ENCODE peak calls at places on chromosome 21, in eight cellular contexts. I is upper lobe of left lung, N is breast epithelium, S is K562, Z is prostate gland, R is HCT116, A is spleen, H is suprapubic skin. F is an unnamed sample.

GRCh38 chr21:29771491-29772066 is 168.2 kb downstream of the GRIK1 start:
- DNase-seq in I (no peak), N (peak; percentile 60), Z (peak; percentile 50), A (no peak), H (no peak), R (no peak), S (peak; percentile 23), F (no peak)

GRCh38 chr21:39016740-39017315 is 166.4 kb downstream of the PSMG1 start:
- DNase-seq in S (no peak), I (peak; percentile 78), H (no peak), A (peak; percentile 85), R (no peak), Z (no peak), N (no peak), F (peak; percentile 35)

GRCh38 chr21:23402929-23403520 is 2204.3 kb downstream of the MRPL39 start:
- DNase-seq in S (no peak), Z (no peak), I (no peak), A (no peak), N (no peak), R (no peak), H (no peak), F (no peak)

GRCh38 chr21:45021428-45022347 is 52.7 kb upstream of the ADARB1 start:
- DNase-seq in Z (no peak), N (no peak), S (no peak), R (no peak), H (no peak), A (peak; percentile 64), I (no peak), F (no peak)

GRCh38 chr21:33848252-33848953 is 67.2 kb downstream of the ATP5PO start:
- DNase-seq in N (no peak), R (no peak), I (no peak), S (no peak), Z (no peak), H (no peak), A (no peak), F (peak; percentile 22)

GRCh38 chr21:33904041-33904440 is 11.6 kb downstream of the ATP5PO start:
- DNase-seq in I (no peak), H (no peak), R (no peak), N (no peak), A (no peak), S (no peak), Z (no peak), F (no peak)

GRCh38 chr21:29342394-29342957 is 43.8 kb downstream of the BACH1 start:
- DNase-seq in I (peak; percentile 40), R (no peak), Z (no peak), S (no peak), H (no peak), A (no peak), N (no peak), F (peak; percentile 24)

GRCh38 chr21:44965251-44966022 is 25.6 kb downstream of the SLX9 start:
- DNase-seq in S (no peak), A (peak; percentile 71), H (no peak), N (no peak), I (no peak), R (no peak), Z (no peak), F (no peak)

GRCh38 chr21:34192646-34193285 is 119.4 kb downstream of the MRPS6 start:
- DNase-seq in S (no peak), A (no peak), H (no peak), I (no peak), R (no peak), Z (no peak), N (no peak), F (no peak)

GRCh38 chr21:34865922-34866271 is 183.2 kb downstream of the RUNX1 start:
- DNase-seq in A (peak; percentile 79), N (no peak), Z (no peak), S (no peak), H (no peak), I (no peak), R (no peak), F (peak; percentile 28)

GRCh38 chr21:31909153-31909771 is 36.4 kb downstream of the HUNK start:
- DNase-seq in S (no peak), H (no peak), Z (no peak), R (no peak), I (no peak), N (no peak), A (no peak), F (no peak)

GRCh38 chr21:32826317-32827167 is 55.0 kb upstream of the PAXBP1 start:
- DNase-seq in A (no peak), S (peak; percentile 73), N (no peak), H (no peak), I (peak; percentile 27), R (peak; percentile 60), Z (peak; percentile 21), F (peak; percentile 50)

DNA sequence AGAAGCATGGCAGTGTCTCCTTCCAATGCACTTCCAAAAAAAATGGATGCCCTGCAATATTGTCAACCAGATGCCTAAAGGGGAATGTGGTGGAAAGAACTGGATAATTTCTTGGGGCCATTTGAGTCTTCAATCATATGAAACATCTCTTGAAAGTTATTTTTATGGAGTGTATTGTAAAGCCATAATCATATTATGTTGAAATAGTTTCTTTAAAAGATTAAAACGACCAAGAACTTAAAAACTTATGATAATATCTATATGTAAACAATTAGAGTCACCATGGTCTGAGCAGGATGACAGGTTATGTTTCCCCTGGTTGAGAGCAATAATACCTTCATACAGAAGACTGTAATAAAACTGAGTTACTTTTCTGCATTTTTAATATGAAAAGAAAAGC is 457.2 kb downstream of the PCP4 start:
- DNase-seq in Z (no peak), A (no peak), N (no peak), H (no peak), I (no peak), S (no peak), R (no peak), F (no peak)
- H3K9me3 ChIP-seq in Z (no peaks in the 10 kb centered on the region), A (peaks cover 7% of the 10 kb centered on the region), N (no peaks in the 10 kb centered on the region), H (peaks cover 7% of the 10 kb centered on the region), I (no peaks in the 10 kb centered on the region), S (no peaks in the 10 kb centered on the region), R (peaks cover 10% of the 10 kb centered on the region), F (no peaks in the 10 kb centered on the region)

DNA sequence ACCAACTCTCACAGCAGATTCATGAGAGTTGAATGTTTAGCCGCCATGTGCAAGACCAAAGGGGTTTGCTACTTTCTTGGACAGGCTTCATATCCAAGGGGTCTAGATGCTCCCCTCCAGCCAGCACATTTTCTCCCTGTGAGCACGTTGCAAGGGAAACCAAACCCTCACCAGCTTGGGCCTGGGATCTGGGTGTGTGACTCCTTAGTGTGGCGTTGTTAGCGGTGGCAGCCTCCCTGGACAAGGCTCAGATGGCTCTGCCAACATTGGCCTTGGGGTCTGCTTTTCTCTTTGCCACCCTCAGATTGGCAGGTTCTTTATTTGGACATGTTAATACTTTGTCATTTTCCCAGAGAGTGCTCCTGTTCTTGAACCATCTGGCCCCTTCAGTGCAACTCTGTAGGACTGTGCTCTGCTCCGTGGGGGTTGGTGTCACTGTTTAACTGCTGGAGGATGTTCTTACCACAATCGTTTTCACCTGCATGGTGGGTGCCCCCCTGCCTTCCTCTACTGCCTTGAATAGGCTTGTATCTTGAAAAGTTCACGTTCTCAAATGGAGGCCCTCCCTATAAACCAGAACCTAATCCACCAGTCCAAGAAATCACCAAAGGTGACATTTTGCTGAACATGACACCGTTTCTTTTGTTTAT is 13.4 kb downstream of the ABCG1 start:
- DNase-seq in H (no peak), Z (no peak), R (no peak), N (no peak), A (peak; percentile 80), S (no peak), I (no peak), F (no peak)
- TF ChIP-seq POLR2AphosphoS5 in H (no peak), Z (no peak), R (no peak), N (no peak), A (no peak), S (no peak), I (no peak), F (no peak)

DNA sequence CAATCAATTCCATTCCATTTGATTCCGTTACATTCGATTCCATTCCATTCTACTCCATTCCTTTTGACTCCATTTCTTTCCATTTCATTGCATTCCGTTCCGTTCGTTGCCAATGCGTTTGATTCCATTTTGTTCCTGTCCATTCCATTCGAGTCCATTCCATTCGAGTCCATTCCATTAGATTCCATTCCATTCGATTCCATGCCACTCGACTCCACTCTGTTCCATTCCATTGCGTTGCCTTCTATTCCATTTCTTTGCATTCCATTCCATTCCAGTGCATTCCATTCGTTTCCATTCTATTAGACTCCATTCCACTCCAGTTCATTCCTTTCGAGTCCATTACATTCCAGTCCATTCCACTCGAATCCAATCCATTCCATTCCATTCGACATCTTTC is 2587.5 kb upstream of the TPTE start:
- DNase-seq in H (no peak), I (no peak), A (no peak), Z (no peak), N (no peak), S (no peak), R (no peak), F (no peak)
- H3K9me3 ChIP-seq in H (peaks cover 96% of the 10 kb centered on the region), I (peaks cover 21% of the 10 kb centered on the region), A (no peaks in the 10 kb centered on the region), Z (no peaks in the 10 kb centered on the region), N (peaks cover 94% of the 10 kb centered on the region), S (no peaks in the 10 kb centered on the region), R (peaks cover 87% of the 10 kb centered on the region), F (peaks cover 70% of the 10 kb centered on the region)

GRCh38 chr21:16124397-16125130 is 394.8 kb downstream of the USP25 start:
- DNase-seq in A (no peak), I (no peak), S (no peak), R (no peak), H (no peak), N (no peak), Z (no peak), F (no peak)
- TF ChIP-seq POLR2AphosphoS5 in A (no peak), I (no peak), S (no peak), R (no peak), H (no peak), N (no peak), Z (peak; percentile 61), F (no peak)

DNA sequence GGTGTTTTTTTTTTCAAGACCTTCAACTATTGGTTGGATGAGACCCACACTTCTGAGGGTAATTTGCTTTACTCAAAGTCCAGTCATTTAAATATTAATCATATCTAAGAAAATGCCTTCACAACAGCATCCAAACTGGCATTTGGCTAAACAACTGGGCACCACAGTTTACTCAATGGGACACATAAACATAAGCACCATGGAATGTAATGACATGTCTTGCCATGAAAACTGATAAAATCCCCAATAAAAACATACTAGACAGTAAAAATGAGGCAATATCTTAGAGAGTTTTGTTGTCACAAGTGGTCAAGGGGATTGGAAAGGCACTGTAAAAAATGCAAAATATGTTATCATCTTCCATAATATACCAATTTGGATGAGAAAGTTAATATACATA is 838.8 kb upstream of the ADAMTS5 start:
- DNase-seq in Z (no peak), I (no peak), N (no peak), H (no peak), S (no peak), R (no peak), A (no peak), F (no peak)
- H3K9me3 ChIP-seq in Z (no peaks in the 10 kb centered on the region), I (no peaks in the 10 kb centered on the region), N (no peaks in the 10 kb centered on the region), H (no peaks in the 10 kb centered on the region), S (peaks cover 4% of the 10 kb centered on the region), R (peaks cover 4% of the 10 kb centered on the region), A (no peaks in the 10 kb centered on the region), F (no peaks in the 10 kb centered on the region)

GRCh38 chr21:27244356-27244755 is 277.5 kb upstream of the ADAMTS5 start:
- DNase-seq in N (no peak), S (no peak), I (no peak), H (no peak), R (no peak), A (no peak), Z (no peak), F (no peak)
- TF ChIP-seq POLR2AphosphoS5 in N (no peak), S (no peak), I (no peak), H (no peak), R (no peak), A (no peak), Z (no peak), F (peak; percentile 37)

GRCh38 chr21:46386726-46387073 is 62.7 kb downstream of the PCNT start:
- DNase-seq in S (no peak), Z (no peak), R (no peak), A (no peak), I (no peak), N (no peak), H (no peak), F (no peak)
- H3K9me3 ChIP-seq in S (peaks cover 7% of the 10 kb centered on the region), Z (no peaks in the 10 kb centered on the region), R (no peaks in the 10 kb centered on the region), A (no peaks in the 10 kb centered on the region), I (no peaks in the 10 kb centered on the region), N (no peaks in the 10 kb centered on the region), H (no peaks in the 10 kb centered on the region), F (no peaks in the 10 kb centered on the region)